ENCODE peak calls at places on chromosomes 7 and 10, in nine cellular contexts. Z is fibroblast of lung, I is GM10248, T is HepG2, Y is hepatocyte, E is astrocyte of the spinal cord, N is progenitor cell of endocrine pancreas, R is cardiac muscle cell, F is ovary. D is an unnamed sample.

GRCh38 chr7:82419200-82419599 is 24.4 kb downstream of the CACNA2D1 start:
- DNase-seq in Z (no peak), I (no peak), T (no peak), Y (no peak), E (no peak), N (no peak), R (no peak), F (no peak), D (peak)

GRCh38 chr7:104074529-104074928 is 85.1 kb upstream of the RELN start:
- DNase-seq in Z (no peak), I (no peak), T (no peak), Y (no peak), E (no peak), N (no peak), R (no peak), F (no peak), D (no peak)

GRCh38 chr10:66627156-66627555 is 298.7 kb upstream of the LRRTM3 start:
- DNase-seq in Z (peak), I (no peak), T (peak), Y (peak), E (peak), N (no peak), R (no peak), F (no peak), D (peak)

GRCh38 chr10:51747211-51747610 is 47.8 kb upstream of the CSTF2T start:
- DNase-seq in Z (no peak), I (no peak), T (no peak), Y (no peak), E (no peak), N (no peak), R (no peak), F (no peak), D (no peak)

GRCh38 chr7:28675429-28675828 is 263.1 kb downstream of the CREB5 start:
- DNase-seq in Z (no peak), I (no peak), T (no peak), Y (no peak), E (no peak), N (no peak), R (no peak), F (no peak), D (no peak)

GRCh38 chr7:110590415-110590814 is 500.5 kb upstream of the LRRN3 start:
- DNase-seq in Z (no peak), I (no peak), T (no peak), Y (no peak), E (no peak), N (no peak), R (no peak), F (no peak), D (no peak)

GRCh38 chr7:139125637-139126036 is 16.1 kb upstream of the ZC3HAV1 start:
- DNase-seq in Z (no peak), I (no peak), T (no peak), Y (no peak), E (no peak), N (no peak), R (no peak), F (no peak), D (no peak)

GRCh38 chr10:70656489-70656888 is 15.8 kb upstream of the ADAMTS14 start:
- DNase-seq in Z (peak), I (peak), T (no peak), Y (peak), E (peak), N (no peak), R (peak), F (no peak), D (no peak)

GRCh38 chr10:102120142-102120986 is at the start of gene LDB1:
- DNase-seq in Z (peak), I (peak), T (peak), Y (peak), E (peak), N (peak), R (peak), F (peak), D (peak)

GRCh38 chr10:71623098-71623985 is 96.2 kb downstream of the C10orf105 start:
- DNase-seq in Z (peak), I (no peak), T (no peak), Y (peak), E (peak), N (no peak), R (peak), F (peak), D (peak)

GRCh38 chr7:94295805-94296204 is 98.9 kb upstream of the COL1A2 start:
- DNase-seq in Z (peak), I (no peak), T (peak), Y (peak), E (peak), N (no peak), R (peak), F (peak), D (peak)

GRCh38 chr7:135905355-135905754 is 71.8 kb downstream of the MTPN start:
- DNase-seq in Z (no peak), I (no peak), T (no peak), Y (no peak), E (peak), N (no peak), R (no peak), F (no peak), D (no peak)

GRCh38 chr10:92241158-92241500 is 49.7 kb downstream of the CPEB3 start:
- DNase-seq in Z (no peak), I (no peak), T (peak), Y (peak), E (no peak), N (no peak), R (peak), F (no peak), D (peak)

GRCh38 chr7:45187946-45188411 is 30.4 kb downstream of the RAMP3 start:
- DNase-seq in Z (no peak), I (no peak), T (no peak), Y (no peak), E (no peak), N (no peak), R (no peak), F (no peak), D (no peak)

GRCh38 chr7:40493609-40494041 is 358.8 kb downstream of the SUGCT start:
- DNase-seq in Z (no peak), I (no peak), T (no peak), Y (no peak), E (peak), N (no peak), R (no peak), F (no peak), D (no peak)

GRCh38 chr7:14821757-14822480 is 80.6 kb downstream of the DGKB start:
- DNase-seq in Z (peak), I (no peak), T (no peak), Y (no peak), E (peak), N (no peak), R (no peak), F (no peak), D (no peak)

GRCh38 chr7:46681865-46682503 is 760.9 kb upstream of the IGFBP3 start:
- DNase-seq in Z (no peak), I (no peak), T (no peak), Y (no peak), E (no peak), N (no peak), R (peak), F (peak), D (peak)

GRCh38 chr7:46680147-46680546 is 759.1 kb upstream of the IGFBP3 start:
- DNase-seq in Z (no peak), I (peak), T (no peak), Y (no peak), E (no peak), N (no peak), R (no peak), F (no peak), D (no peak)

GRCh38 chr7:46687203-46687602 is 766.1 kb upstream of the IGFBP3 start:
- DNase-seq in Z (no peak), I (no peak), T (no peak), Y (no peak), E (no peak), N (no peak), R (peak), F (no peak), D (no peak)

GRCh38 chr7:46682841-46683624 is 762.0 kb upstream of the IGFBP3 start:
- DNase-seq in Z (peak), I (no peak), T (no peak), Y (no peak), E (peak), N (no peak), R (no peak), F (no peak), D (no peak)

DNA sequence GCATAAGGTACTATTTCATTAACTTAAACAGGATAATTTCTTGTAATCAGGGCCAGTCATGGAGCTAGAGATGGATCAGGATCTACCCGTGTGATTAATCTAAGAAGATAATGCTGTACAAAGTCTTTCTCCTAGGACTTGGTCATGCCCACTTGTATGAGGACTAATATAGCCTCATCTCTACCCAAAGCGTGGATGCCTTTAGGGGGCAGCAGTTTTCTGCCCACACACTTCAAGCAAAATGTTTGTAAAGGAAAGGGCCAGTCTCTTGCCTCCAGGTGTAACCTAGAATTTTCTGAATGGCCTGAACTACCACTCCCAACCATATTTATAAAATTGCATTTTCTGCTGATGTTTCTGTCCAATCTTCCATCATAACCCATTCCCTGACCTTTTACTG is 764.0 kb upstream of the IGFBP3 start:
- DNase-seq in Z (no peak), I (no peak), T (no peak), Y (no peak), E (no peak), N (no peak), R (no peak), F (no peak), D (no peak)
- TF ChIP-seq CTCF in Z (no peak), I (no peak), T (peak), Y (no peak), E (no peak), N (no peak), R (no peak), F (no peak), D (no peak)

DNA sequence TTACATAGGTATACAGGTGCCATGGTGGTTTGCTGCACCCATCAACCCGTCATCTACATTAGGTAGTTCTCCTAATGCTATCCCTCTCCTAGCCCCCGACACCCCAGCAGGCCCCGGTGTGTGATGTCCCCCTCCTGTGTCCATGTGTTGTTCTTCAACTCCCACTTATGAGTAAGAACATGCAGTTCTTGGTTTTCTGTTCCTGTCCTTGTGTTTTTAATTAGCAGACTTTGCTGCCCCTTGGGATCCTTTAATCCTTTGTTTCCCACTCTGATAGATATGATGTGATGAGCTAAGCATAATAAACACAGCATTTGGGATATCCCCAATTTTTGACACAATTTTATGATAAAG is 71.1 kb upstream of the PALS2 start:
- DNase-seq in Z (no peak), I (no peak), T (no peak), Y (no peak), E (no peak), N (no peak), R (no peak), F (no peak), D (no peak)
- TF ChIP-seq CTCF in Z (no peak), I (no peak), T (no peak), Y (no peak), E (no peak), N (no peak), R (no peak), F (no peak), D (no peak)

DNA sequence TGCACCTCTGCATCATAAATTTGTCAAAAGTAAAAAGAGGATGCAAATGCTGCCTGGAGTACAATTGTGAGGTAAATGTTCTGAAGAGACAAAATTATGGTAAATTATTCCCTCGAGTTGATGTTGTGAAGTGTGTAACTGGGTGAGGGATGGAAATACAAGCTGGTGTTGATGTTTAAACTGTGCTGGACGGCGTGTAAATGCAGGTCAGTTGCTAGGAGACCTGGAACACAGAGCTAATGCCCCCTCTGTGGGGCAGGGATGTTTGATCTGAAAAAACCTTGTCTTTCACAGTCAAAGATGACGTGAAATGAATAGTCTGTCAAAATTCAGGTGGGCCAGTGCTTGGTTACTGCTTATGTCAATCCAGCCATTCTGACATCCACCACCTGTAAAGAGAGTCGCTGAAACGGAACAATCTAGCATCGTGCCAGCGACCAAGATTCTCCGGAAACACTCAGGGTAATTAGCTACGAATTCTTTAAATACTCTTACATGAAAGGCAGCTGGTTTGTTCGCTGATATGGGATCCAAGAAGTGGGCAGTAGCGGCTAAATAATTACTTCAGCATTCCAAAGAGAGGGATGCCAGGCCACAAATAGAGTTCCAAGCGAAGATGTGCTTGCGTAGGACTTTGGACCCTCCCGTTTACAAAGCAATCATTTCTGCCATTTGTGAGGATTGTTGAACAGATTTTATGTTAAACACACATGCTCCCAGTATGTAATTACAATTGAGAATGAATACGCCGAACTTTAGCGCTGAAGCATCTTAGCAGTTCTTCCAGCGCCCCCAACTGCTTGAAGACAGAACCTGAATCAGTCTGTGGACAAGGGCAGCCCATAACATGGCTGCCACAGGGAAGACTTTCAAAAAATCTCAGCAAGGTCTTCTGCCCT is 7.4 kb upstream of the ASB4 start:
- DNase-seq in Z (peak), I (no peak), T (peak), Y (peak), E (peak), N (no peak), R (peak), F (peak), D (peak)
- TF ChIP-seq CTCF in Z (peak), I (no peak), T (peak), Y (peak), E (peak), N (peak), R (peak), F (peak), D (peak)

GRCh38 chr7:126302639-126303038 is 950.1 kb downstream of the GRM8 start:
- DNase-seq in Z (no peak), I (no peak), T (no peak), Y (no peak), E (no peak), N (no peak), R (no peak), F (no peak), D (no peak)
- TF ChIP-seq CTCF in Z (no peak), I (no peak), T (no peak), Y (no peak), E (no peak), N (no peak), R (no peak), F (no peak), D (no peak)

GRCh38 chr10:86684305-86684704 is 16.0 kb downstream of the LDB3 start:
- DNase-seq in Z (peak), I (no peak), T (no peak), Y (peak), E (no peak), N (no peak), R (peak), F (peak), D (peak)
- TF ChIP-seq CTCF in Z (peak), I (peak), T (peak), Y (peak), E (peak), N (peak), R (peak), F (no peak), D (peak)

GRCh38 chr10:28312572-28312971 is 9.7 kb upstream of the MPP7 start:
- DNase-seq in Z (no peak), I (no peak), T (no peak), Y (no peak), E (no peak), N (no peak), R (no peak), F (no peak), D (no peak)
- TF ChIP-seq CTCF in Z (no peak), I (no peak), T (no peak), Y (no peak), E (no peak), N (no peak), R (no peak), F (no peak), D (no peak)

DNA sequence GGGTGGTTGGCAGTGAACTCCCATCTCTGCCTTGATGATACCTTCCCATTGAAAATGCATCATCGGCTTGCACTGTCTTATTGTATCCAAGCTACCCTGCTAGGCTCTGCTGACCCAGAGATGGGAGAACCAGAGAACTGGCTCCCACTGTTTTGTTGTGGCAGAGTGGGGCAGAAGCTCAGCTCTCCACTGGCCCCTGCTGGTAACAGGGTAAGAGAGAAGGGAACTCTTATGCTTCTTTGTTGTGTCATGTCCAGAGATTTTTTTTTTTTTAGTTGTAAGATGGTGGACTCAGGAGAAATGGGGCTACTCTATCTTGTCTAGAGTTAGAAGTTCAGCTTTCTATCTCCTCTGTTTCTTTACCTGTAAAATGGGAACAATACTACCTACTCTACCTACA is 100.5 kb upstream of the SDK1 start:
- DNase-seq in Z (peak), I (peak), T (peak), Y (peak), E (peak), N (no peak), R (peak), F (no peak), D (peak)
- TF ChIP-seq CTCF in Z (peak), I (peak), T (peak), Y (peak), E (peak), N (peak), R (peak), F (no peak), D (no peak)

GRCh38 chr10:84118395-84119006 is 20.8 kb upstream of the GHITM start:
- DNase-seq in Z (no peak), I (no peak), T (no peak), Y (no peak), E (no peak), N (no peak), R (no peak), F (no peak), D (no peak)

GRCh38 chr10:84108797-84109196 is 30.5 kb upstream of the GHITM start:
- DNase-seq in Z (no peak), I (no peak), T (no peak), Y (no peak), E (no peak), N (no peak), R (no peak), F (no peak), D (no peak)

GRCh38 chr10:84117683-84118394 is 21.5 kb upstream of the GHITM start:
- DNase-seq in Z (no peak), I (no peak), T (no peak), Y (no peak), E (no peak), N (no peak), R (no peak), F (no peak), D (no peak)

DNA sequence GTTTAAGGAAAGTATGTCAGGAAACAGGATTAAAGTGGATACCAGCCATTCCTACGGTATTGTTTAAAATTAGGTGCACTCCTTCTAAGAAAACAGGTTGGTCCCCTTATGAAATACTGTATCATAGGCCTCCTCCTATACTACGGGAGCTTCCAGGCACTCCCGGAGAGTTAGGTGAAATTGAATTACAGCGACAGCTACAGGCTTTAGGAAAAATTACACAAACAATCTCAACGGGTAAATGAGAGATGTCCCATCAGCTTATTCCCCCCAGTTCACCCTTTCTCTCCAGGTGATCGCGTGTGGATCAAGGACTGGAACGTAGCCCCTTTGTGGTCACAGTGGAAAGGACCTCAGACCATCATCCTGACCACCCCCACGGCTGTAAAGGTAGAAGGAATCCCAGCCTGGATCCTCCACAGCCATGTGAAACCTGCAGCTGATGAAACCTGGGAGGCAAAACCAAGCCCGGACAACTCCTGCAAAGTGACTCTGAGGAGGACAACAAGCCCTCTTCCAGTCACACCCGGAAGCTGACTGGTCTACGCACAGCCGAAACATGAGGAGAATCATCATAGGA is 25.1 kb upstream of the GHITM start:
- DNase-seq in Z (no peak), I (no peak), T (peak), Y (no peak), E (no peak), N (no peak), R (peak), F (no peak), D (no peak)
- TF ChIP-seq CTCF in Z (no peak), I (peak), T (peak), Y (peak), E (peak), N (peak), R (peak), F (no peak), D (no peak)

GRCh38 chr10:74826142-74827044 is at the start of gene KAT6B:
- DNase-seq in Z (peak), I (peak), T (peak), Y (peak), E (peak), N (peak), R (peak), F (peak), D (peak)
- TF ChIP-seq CTCF in Z (peak), I (peak), T (peak), Y (peak), E (peak), N (peak), R (peak), F (peak), D (no peak)